ENCODE peak calls at places on chromosome X, in eight cellular contexts. U is EL; M is NCI-H774; J is activated naive CD4-positive, alpha-beta T cell treated with anti-CD3 and anti-CD28 coated beads for 36 hours; B is NCI-H345; Y is transverse colon; W is AG04449; C is sciatic nerve. A is an unnamed sample.

GRCh38 chrX:80765226-80765625 is 44.5 kb downstream of the BRWD3 start:
- DNase-seq in U (peak), M (no peak), J (no peak), B (no peak), Y (no peak), W (peak), C (no peak), A (peak)

GRCh38 chrX:2614911-2615310 is 76.2 kb upstream of the CD99 start:
- DNase-seq in U (peak), M (no peak), J (no peak), B (no peak), Y (no peak), W (peak), C (no peak), A (no peak)

GRCh38 chrX:14936561-14936960 is 63.3 kb downstream of the MOSPD2 start:
- DNase-seq in U (peak), M (no peak), J (no peak), B (no peak), Y (no peak), W (peak), C (no peak), A (no peak)

GRCh38 chrX:88886908-88887307 is 139.9 kb downstream of the CPXCR1 start:
- DNase-seq in U (no peak), M (no peak), J (no peak), B (no peak), Y (no peak), W (no peak), C (no peak), A (no peak)

GRCh38 chrX:17689971-17690409 is 47.3 kb upstream of the SCML1 start:
- DNase-seq in U (peak), M (peak), J (peak), B (peak), Y (peak), W (peak), C (no peak), A (no peak)

GRCh38 chrX:95716841-95717240 is 967.8 kb upstream of the DIAPH2 start:
- DNase-seq in U (no peak), M (no peak), J (no peak), B (no peak), Y (no peak), W (no peak), C (no peak), A (no peak)

GRCh38 chrX:38620623-38621022 is 59.3 kb downstream of the TSPAN7 start:
- DNase-seq in U (no peak), M (no peak), J (no peak), B (no peak), Y (no peak), W (no peak), C (no peak), A (no peak)

GRCh38 chrX:10513974-10514373 is 106.4 kb downstream of the MID1 start:
- DNase-seq in U (no peak), M (no peak), J (no peak), B (no peak), Y (no peak), W (no peak), C (no peak), A (no peak)

GRCh38 chrX:109826954-109827708 is 94.1 kb upstream of the ACSL4 start:
- DNase-seq in U (peak), M (no peak), J (no peak), B (no peak), Y (no peak), W (peak), C (no peak), A (no peak)

GRCh38 chrX:132809581-132809980 is 148.8 kb downstream of the HS6ST2 start:
- DNase-seq in U (no peak), M (no peak), J (no peak), B (no peak), Y (no peak), W (no peak), C (no peak), A (no peak)

GRCh38 chrX:10636337-10636736 is 16.0 kb upstream of the MID1 start:
- DNase-seq in U (peak), M (peak), J (no peak), B (peak), Y (peak), W (no peak), C (no peak), A (no peak)

GRCh38 chrX:67725471-67725870 is 181.7 kb downstream of the AR start:
- DNase-seq in U (no peak), M (no peak), J (no peak), B (no peak), Y (no peak), W (no peak), C (no peak), A (no peak)

GRCh38 chrX:140099221-140099620 is 133.9 kb upstream of the CXorf66 start:
- DNase-seq in U (no peak), M (no peak), J (no peak), B (no peak), Y (no peak), W (no peak), C (no peak), A (no peak)

GRCh38 chrX:102651968-102652744 is 873 bp downstream of the GPRASP1 start:
- DNase-seq in U (peak), M (no peak), J (peak), B (peak), Y (peak), W (no peak), C (no peak), A (peak)

GRCh38 chrX:24133280-24133679 is 16.2 kb upstream of the ZFX start:
- DNase-seq in U (peak), M (no peak), J (no peak), B (no peak), Y (no peak), W (no peak), C (no peak), A (no peak)

GRCh38 chrX:128634754-128635153 is 582.6 kb upstream of the ACTRT1 start:
- DNase-seq in U (no peak), M (no peak), J (no peak), B (no peak), Y (no peak), W (no peak), C (no peak), A (no peak)

GRCh38 chrX:136147320-136147901 is at the start of gene FHL1:
- DNase-seq in U (peak), M (peak), J (peak), B (peak), Y (peak), W (no peak), C (peak), A (no peak)

GRCh38 chrX:101958139-101958538 is 26.3 kb upstream of the ZMAT1 start:
- DNase-seq in U (peak), M (no peak), J (no peak), B (no peak), Y (no peak), W (no peak), C (no peak), A (no peak)

GRCh38 chrX:74925210-74926088 is at the start of gene NEXMIF:
- DNase-seq in U (peak), M (no peak), J (peak), B (peak), Y (peak), W (no peak), C (peak), A (no peak)

GRCh38 chrX:22313757-22314156 is 41.0 kb downstream of the CBLL2 start:
- DNase-seq in U (no peak), M (no peak), J (no peak), B (no peak), Y (no peak), W (no peak), C (no peak), A (no peak)

GRCh38 chrX:115940888-115941332 is 229.6 kb upstream of the AGTR2 start:
- DNase-seq in U (no peak), M (peak), J (no peak), B (peak), Y (peak), W (no peak), C (peak), A (peak)

GRCh38 chrX:76509775-76510174 is 82.3 kb downstream of the MAGEE1 start:
- DNase-seq in U (no peak), M (no peak), J (no peak), B (no peak), Y (no peak), W (no peak), C (no peak), A (no peak)

GRCh38 chrX:39736219-39737211 is 361.2 kb downstream of the BCOR start:
- DNase-seq in U (peak), M (no peak), J (peak), B (no peak), Y (peak), W (no peak), C (peak), A (no peak)

GRCh38 chrX:44935172-44935571 is 62.2 kb downstream of the KDM6A start:
- DNase-seq in U (no peak), M (no peak), J (no peak), B (no peak), Y (no peak), W (no peak), C (no peak), A (no peak)

GRCh38 chrX:118652717-118653116 is 74.7 kb upstream of the IL13RA1 start:
- DNase-seq in U (peak), M (no peak), J (no peak), B (no peak), Y (no peak), W (no peak), C (no peak), A (no peak)

GRCh38 chrX:148517191-148517590 is 16.8 kb downstream of the AFF2 start:
- DNase-seq in U (no peak), M (no peak), J (no peak), B (no peak), Y (no peak), W (no peak), C (no peak), A (no peak)

GRCh38 chrX:41482153-41482850 is 35.2 kb downstream of the NYX start:
- DNase-seq in U (no peak), M (no peak), J (no peak), B (no peak), Y (no peak), W (no peak), C (no peak), A (no peak)

GRCh38 chrX:71254092-71254941 is at the start of gene ZMYM3:
- DNase-seq in U (peak), M (peak), J (peak), B (peak), Y (peak), W (no peak), C (peak), A (peak)

GRCh38 chrX:48649109-48649508 is 34.5 kb upstream of the WAS start:
- DNase-seq in U (no peak), M (no peak), J (no peak), B (no peak), Y (no peak), W (no peak), C (no peak), A (no peak)

GRCh38 chrX:68762649-68763268 is 66.1 kb upstream of the EFNB1 start:
- DNase-seq in U (no peak), M (no peak), J (no peak), B (no peak), Y (no peak), W (no peak), C (no peak), A (no peak)

GRCh38 chrX:40177942-40178715 is 80.4 kb upstream of the BCOR start:
- DNase-seq in U (no peak), M (no peak), J (peak), B (no peak), Y (no peak), W (no peak), C (no peak), A (no peak)

GRCh38 chrX:74187211-74187610 is 116.8 kb upstream of the ZCCHC13 start:
- DNase-seq in U (no peak), M (no peak), J (no peak), B (no peak), Y (no peak), W (peak), C (no peak), A (no peak)

GRCh38 chrX:94635003-94635402 is 961.0 kb downstream of the FAM133A start:
- DNase-seq in U (no peak), M (no peak), J (no peak), B (no peak), Y (no peak), W (no peak), C (no peak), A (no peak)

GRCh38 chrX:148629435-148629834 is 129.0 kb downstream of the AFF2 start:
- DNase-seq in U (no peak), M (no peak), J (no peak), B (no peak), Y (no peak), W (no peak), C (no peak), A (no peak)

GRCh38 chrX:45240334-45240733 is 39.7 kb upstream of the DIPK2B start:
- DNase-seq in U (no peak), M (no peak), J (peak), B (no peak), Y (no peak), W (no peak), C (no peak), A (no peak)

GRCh38 chrX:98398542-98398941 is 1514.8 kb downstream of the RPA4 start:
- DNase-seq in U (no peak), M (no peak), J (no peak), B (no peak), Y (no peak), W (no peak), C (no peak), A (no peak)

GRCh38 chrX:23786268-23786815 is 3.4 kb downstream of the SAT1 start:
- DNase-seq in U (no peak), M (no peak), J (peak), B (no peak), Y (no peak), W (no peak), C (no peak), A (no peak)

GRCh38 chrX:121987163-121987562 is 939.8 kb downstream of the GLUD2 start:
- DNase-seq in U (peak), M (no peak), J (no peak), B (no peak), Y (no peak), W (no peak), C (no peak), A (no peak)

GRCh38 chrX:150692837-150693781 is at the start of gene MTMR1:
- DNase-seq in U (no peak), M (peak), J (peak), B (peak), Y (peak), W (no peak), C (no peak), A (no peak)

GRCh38 chrX:138986235-138986634 is 274.7 kb upstream of the FGF13 start:
- DNase-seq in U (no peak), M (no peak), J (no peak), B (no peak), Y (no peak), W (no peak), C (no peak), A (no peak)

A was measured in NCI-H1436 treated with DMSO at 0.1 percent for 48 hours.